ENCODE peak calls at places on chromosomes 5 and 9, in six cellular contexts. C, I, H, X, T and A are unnamed samples.
A peak's percentile ranks its signal among the peaks of the same experiment; 100 is the strongest.

GRCh38 chr5:14714706-14715105 is 50.2 kb downstream of the OTULIN start:
- DNase-seq in C (no peak), I (peak; percentile 30), T (no peak), H (no peak), X (no peak), A (no peak)

GRCh38 chr9:110337727-110338522 is at the start of gene TXNDC8:
- DNase-seq in X (no peak), I (no peak), H (no peak), C (no peak), T (no peak), A (no peak)

GRCh38 chr9:38278457-38278856 is 114.0 kb upstream of the ALDH1B1 start:
- DNase-seq in I (no peak), X (no peak), H (no peak), C (no peak), T (no peak), A (peak; percentile 19)

GRCh38 chr9:122820490-122820845 is 7.9 kb downstream of the PDCL start:
- DNase-seq in I (no peak), T (no peak), H (no peak), X (no peak), C (no peak), A (no peak)

GRCh38 chr9:104882574-104882973 is 45.4 kb downstream of the ABCA1 start:
- DNase-seq in X (no peak), C (no peak), T (no peak), H (no peak), I (no peak), A (no peak)

GRCh38 chr9:133327834-133328484 is 8.0 kb downstream of the SURF6 start:
- DNase-seq in X (no peak), I (no peak), T (no peak), C (no peak), H (no peak), A (no peak)

GRCh38 chr5:31537349-31537748 is 5.2 kb downstream of the C5orf22 start:
- DNase-seq in X (no peak), C (no peak), T (no peak), I (no peak), H (no peak), A (no peak)

GRCh38 chr9:17462869-17463464 is 115.9 kb upstream of the SH3GL2 start:
- DNase-seq in I (peak; percentile 69), T (no peak), H (peak; percentile 5), X (peak; percentile 27), C (peak; percentile 26), A (peak; percentile 53)

GRCh38 chr9:78919701-78920100 is 622.8 kb downstream of the PSAT1 start:
- DNase-seq in H (no peak), C (no peak), T (no peak), I (peak; percentile 88), X (no peak), A (no peak)

GRCh38 chr9:130698514-130698913 is 4.9 kb downstream of the EXOSC2 start:
- DNase-seq in C (no peak), H (peak; percentile 49), I (no peak), T (no peak), X (no peak), A (no peak)